ENCODE peak calls at places on chromosomes 1 and 21, in ten cellular contexts. R, G, H, M, X, D, O, P, Z and E are unnamed samples.

GRCh38 chr1:111030590-111030989 is 66.9 kb upstream of the LRIF1 start:
- DNase-seq in D (peak; percentile 50), X (no peak), P (no peak), R (no peak), H (peak; percentile 60), O (peak; percentile 59), M (peak; percentile 68), Z (peak; percentile 40), G (peak; percentile 69), E (peak; percentile 33)

GRCh38 chr1:15384301-15384901 is 25.3 kb upstream of the EFHD2 start:
- DNase-seq in R (no peak), M (no peak), O (no peak), X (no peak), P (no peak), Z (peak; percentile 57), D (peak; percentile 78), G (peak; percentile 31), H (no peak), E (no peak)

GRCh38 chr1:184745929-184746583 is 8.6 kb downstream of the EDEM3 start:
- DNase-seq in R (no peak), G (no peak), O (no peak), Z (no peak), X (no peak), D (no peak), H (no peak), P (no peak), M (peak; percentile 28), E (no peak)

GRCh38 chr1:201740086-201740541 is 88.8 kb upstream of the IPO9 start:
- DNase-seq in M (no peak), D (no peak), H (no peak), G (no peak), R (no peak), Z (no peak), X (peak; percentile 60), P (no peak), O (no peak), E (peak; percentile 54)

GRCh38 chr1:175216444-175216843 is 23.9 kb upstream of the KIAA0040 start:
- DNase-seq in R (no peak), H (no peak), G (no peak), X (no peak), P (no peak), O (no peak), M (no peak), Z (no peak), D (no peak), E (no peak)

GRCh38 chr1:52032124-52032784 is 1.4 kb downstream of the KTI12 start:
- DNase-seq in G (no peak), X (no peak), P (no peak), R (no peak), Z (no peak), D (peak; percentile 35), O (no peak), H (peak; percentile 6), M (no peak), E (no peak)

GRCh38 chr1:6317101-6317760 is 56.3 kb upstream of the GPR153 start:
- DNase-seq in Z (peak; percentile 27), X (no peak), R (no peak), O (no peak), G (no peak), P (no peak), D (no peak), H (peak; percentile 38), M (peak; percentile 9), E (no peak)

GRCh38 chr1:27139980-27140379 is 14.9 kb downstream of the SLC9A1 start:
- DNase-seq in G (no peak), O (no peak), Z (no peak), D (no peak), R (no peak), M (no peak), P (no peak), X (no peak), H (no peak), E (no peak)

GRCh38 chr1:235052067-235053008 is 76.3 kb downstream of the TOMM20 start:
- DNase-seq in R (no peak), H (no peak), O (no peak), P (peak; percentile 37), D (no peak), G (peak; percentile 71), Z (no peak), M (no peak), X (no peak), E (no peak)

GRCh38 chr1:85220756-85221166 is 19.9 kb upstream of the SYDE2 start:
- DNase-seq in G (peak; percentile 58), D (no peak), H (peak; percentile 70), M (peak; percentile 60), Z (peak; percentile 36), X (no peak), O (no peak), P (no peak), R (no peak), E (no peak)

GRCh38 chr21:36330904-36331303 is 10.9 kb downstream of the MORC3 start:
- DNase-seq in R (no peak), Z (peak; percentile 42), O (peak; percentile 62), P (no peak), H (peak; percentile 60), D (peak; percentile 64), M (peak; percentile 72), G (peak; percentile 71), X (no peak), E (peak; percentile 19)

GRCh38 chr1:119228318-119228717 is 87.9 kb upstream of the WARS2 start:
- DNase-seq in Z (peak; percentile 15), R (no peak), O (no peak), P (no peak), H (no peak), X (no peak), D (no peak), M (no peak), G (no peak), E (no peak)

GRCh38 chr1:119226880-119227279 is 86.4 kb upstream of the WARS2 start:
- DNase-seq in G (no peak), H (no peak), X (no peak), Z (no peak), O (no peak), P (no peak), R (no peak), M (no peak), D (no peak), E (no peak)

GRCh38 chr1:119225270-119225669 is 84.8 kb upstream of the WARS2 start:
- DNase-seq in G (no peak), Z (no peak), M (no peak), D (no peak), R (no peak), P (no peak), O (no peak), H (no peak), X (no peak), E (no peak)

GRCh38 chr1:119227446-119227845 is 87.0 kb upstream of the WARS2 start:
- DNase-seq in P (no peak), M (no peak), X (no peak), O (no peak), Z (no peak), D (no peak), R (no peak), G (no peak), H (no peak), E (no peak)

GRCh38 chr1:119225831-119226230 is 85.4 kb upstream of the WARS2 start:
- DNase-seq in D (no peak), R (no peak), P (no peak), M (no peak), H (no peak), X (no peak), O (no peak), G (no peak), Z (no peak), E (no peak)
- TF ChIP-seq CTCF in D (no peak), R (no peak), P (no peak), M (no peak), H (no peak), X (no peak), O (no peak), G (no peak), Z (no peak), E (peak; percentile 14)

DNA sequence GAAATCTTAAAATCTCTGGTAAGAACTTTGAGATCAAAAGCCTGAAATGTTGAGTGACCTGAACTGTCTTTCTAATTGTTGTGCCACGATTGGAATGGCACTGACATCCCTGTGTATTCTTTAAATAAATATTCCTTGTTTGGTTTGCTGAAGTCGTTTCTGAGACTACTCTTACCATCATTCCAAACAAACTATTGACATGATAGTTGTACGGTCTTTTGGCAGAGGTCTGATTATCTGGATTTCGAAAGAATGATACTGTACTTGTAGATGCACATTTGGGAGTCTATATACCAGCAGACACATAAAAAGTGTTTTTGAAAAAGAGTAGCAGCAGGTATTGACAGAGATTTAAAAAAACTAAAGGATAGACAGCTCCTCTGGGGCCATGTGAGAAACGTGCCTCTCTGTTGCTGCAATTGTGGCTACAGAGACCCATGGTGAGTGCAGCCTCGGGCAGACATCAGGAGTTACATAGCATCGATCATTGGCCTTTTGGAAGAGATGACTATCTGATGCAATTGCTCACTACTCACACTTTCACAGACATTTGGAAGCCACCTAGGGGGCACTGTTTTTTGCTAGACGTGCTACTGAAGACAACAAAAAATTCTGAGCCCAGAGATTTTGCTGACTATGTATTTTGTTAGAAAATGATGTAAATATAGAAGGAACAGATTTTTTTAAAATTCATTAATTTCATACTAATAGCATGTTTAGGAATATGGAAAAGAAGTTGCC is 464.5 kb downstream of the KCNT2 start:
- DNase-seq in X (no peak), H (no peak), G (no peak), Z (no peak), O (peak; percentile 1), D (no peak), M (no peak), R (no peak), P (no peak), E (no peak)
- TF ChIP-seq CTCF in X (no peak), H (peak; percentile 3), G (no peak), Z (no peak), O (no peak), D (no peak), M (no peak), R (no peak), P (no peak), E (peak; percentile 10)

DNA sequence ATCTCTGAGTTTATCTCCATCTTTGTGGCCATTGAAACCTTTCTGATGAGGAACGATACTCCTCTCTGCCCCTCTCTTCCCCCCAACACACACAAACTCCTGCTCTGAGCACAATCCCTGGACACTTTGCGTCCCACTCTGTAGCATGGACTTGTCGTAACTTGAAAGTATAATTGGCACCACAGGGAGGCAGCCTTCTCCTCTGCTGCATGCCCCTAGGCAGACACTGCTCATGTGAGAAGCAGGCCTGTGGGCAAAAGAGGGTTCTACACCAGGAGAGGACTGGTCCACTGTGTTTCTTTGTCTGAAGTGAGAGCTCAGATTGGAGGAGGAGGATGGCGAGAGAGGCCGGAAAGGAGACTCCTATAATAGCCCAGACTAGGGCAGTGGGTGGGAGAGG is 3.8 kb upstream of the PARS2 start:
- DNase-seq in P (no peak), H (peak; percentile 13), M (peak; percentile 12), R (no peak), D (no peak), Z (no peak), G (peak; percentile 26), X (no peak), O (peak; percentile 23), E (no peak)
- TF ChIP-seq CTCF in P (no peak), H (no peak), M (no peak), R (no peak), D (no peak), Z (no peak), G (no peak), X (no peak), O (no peak), E (no peak)

DNA sequence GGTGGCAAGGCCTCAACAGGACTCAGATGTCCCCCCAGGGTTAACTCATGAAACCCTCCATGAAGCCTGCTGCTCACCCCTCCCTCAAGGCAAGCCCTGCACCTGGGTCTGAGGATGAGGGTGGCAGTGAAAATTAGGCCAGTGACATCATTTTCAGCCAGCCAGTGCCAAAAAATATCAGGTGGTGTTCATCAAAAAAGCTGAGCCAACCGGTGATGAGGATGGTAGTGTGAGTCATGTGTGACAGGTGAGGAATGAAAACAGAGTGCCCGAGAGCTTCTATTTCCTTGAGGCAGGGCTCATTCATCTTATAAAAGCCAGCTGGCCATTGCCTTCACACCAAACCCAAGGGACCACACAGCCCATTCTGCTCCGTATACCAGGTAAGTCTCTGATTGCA is at the start of gene SPRR1A:
- DNase-seq in P (no peak), O (no peak), M (no peak), X (no peak), H (no peak), D (no peak), G (no peak), Z (no peak), R (no peak), E (no peak)
- TF ChIP-seq CTCF in P (no peak), O (no peak), M (no peak), X (no peak), H (no peak), D (no peak), G (no peak), Z (no peak), R (no peak), E (no peak)